ENCODE peak calls at places on chromosomes 16 and 17, in ten cellular contexts. One of them, this sample, is unnamed.
A peak's percentile ranks its signal among the peaks of the same experiment; 100 is the strongest.

GRCh38 chr17:10292057-10292931 is 80.5 kb downstream of the MYH13 start:
- DNase-seq in A549: no peak
- DNase-seq in colonic mucosa: no peak
- DNase-seq in tibial artery: no peak
- DNase-seq in CD4-positive, alpha-beta T cell: no peak
- DNase-seq in right lobe of liver: no peak
- DNase-seq in mammary epithelial cell: peak; percentile 12
- DNase-seq in body of pancreas: peak; percentile 17
- DNase-seq in spleen: no peak
- DNase-seq in tibial nerve: no peak
- DNase-seq in this sample: no peak

GRCh38 chr17:9890124-9890523 is 14.9 kb downstream of the RCVRN start:
- DNase-seq in spleen: no peak
- DNase-seq in tibial nerve: no peak
- DNase-seq in body of pancreas: no peak
- DNase-seq in CD4-positive, alpha-beta T cell: no peak
- DNase-seq in tibial artery: no peak
- DNase-seq in colonic mucosa: no peak
- DNase-seq in right lobe of liver: no peak
- DNase-seq in mammary epithelial cell: no peak
- DNase-seq in A549: peak; percentile 75
- DNase-seq in this sample: no peak

GRCh38 chr17:6924121-6924676 is 71.7 kb upstream of the ALOX12 start:
- DNase-seq in spleen: no peak
- DNase-seq in tibial nerve: no peak
- DNase-seq in A549: no peak
- DNase-seq in CD4-positive, alpha-beta T cell: no peak
- DNase-seq in tibial artery: no peak
- DNase-seq in colonic mucosa: no peak
- DNase-seq in body of pancreas: no peak
- DNase-seq in mammary epithelial cell: peak; percentile 31
- DNase-seq in right lobe of liver: no peak
- DNase-seq in this sample: no peak

GRCh38 chr17:73011016-73011486 is 81.4 kb downstream of the SLC39A11 start:
- DNase-seq in tibial nerve: no peak
- DNase-seq in tibial artery: no peak
- DNase-seq in spleen: no peak
- DNase-seq in colonic mucosa: no peak
- DNase-seq in mammary epithelial cell: no peak
- DNase-seq in right lobe of liver: no peak
- DNase-seq in A549: no peak
- DNase-seq in body of pancreas: no peak
- DNase-seq in CD4-positive, alpha-beta T cell: no peak
- DNase-seq in this sample: no peak

GRCh38 chr16:20740007-20740883 is 1.4 kb downstream of the THUMPD1 start:
- DNase-seq in tibial nerve: no peak
- DNase-seq in A549: peak; percentile 17
- DNase-seq in body of pancreas: peak; percentile 31
- DNase-seq in tibial artery: no peak
- DNase-seq in CD4-positive, alpha-beta T cell: no peak
- DNase-seq in colonic mucosa: peak; percentile 33
- DNase-seq in mammary epithelial cell: peak; percentile 42
- DNase-seq in right lobe of liver: no peak
- DNase-seq in spleen: no peak
- DNase-seq in this sample: no peak

GRCh38 chr16:85987750-85988078 is 88.8 kb downstream of the IRF8 start:
- DNase-seq in colonic mucosa: no peak
- DNase-seq in body of pancreas: no peak
- DNase-seq in CD4-positive, alpha-beta T cell: no peak
- DNase-seq in right lobe of liver: no peak
- DNase-seq in tibial nerve: no peak
- DNase-seq in spleen: no peak
- DNase-seq in A549: no peak
- DNase-seq in mammary epithelial cell: no peak
- DNase-seq in tibial artery: no peak
- DNase-seq in this sample: no peak

GRCh38 chr16:4103741-4104140 is 12.5 kb downstream of the ADCY9 start:
- DNase-seq in spleen: peak; percentile 15
- DNase-seq in tibial nerve: no peak
- DNase-seq in right lobe of liver: no peak
- DNase-seq in mammary epithelial cell: no peak
- DNase-seq in tibial artery: no peak
- DNase-seq in A549: no peak
- DNase-seq in body of pancreas: no peak
- DNase-seq in colonic mucosa: no peak
- DNase-seq in CD4-positive, alpha-beta T cell: no peak
- DNase-seq in this sample: no peak

GRCh38 chr16:25093208-25094061 is 18.1 kb upstream of the LCMT1 start:
- DNase-seq in tibial artery: no peak
- DNase-seq in CD4-positive, alpha-beta T cell: no peak
- DNase-seq in colonic mucosa: no peak
- DNase-seq in mammary epithelial cell: no peak
- DNase-seq in body of pancreas: no peak
- DNase-seq in tibial nerve: no peak
- DNase-seq in spleen: no peak
- DNase-seq in A549: no peak
- DNase-seq in right lobe of liver: no peak
- DNase-seq in this sample: no peak

GRCh38 chr16:13634921-13635320 is 285.0 kb upstream of the ERCC4 start:
- DNase-seq in right lobe of liver: no peak
- DNase-seq in tibial artery: no peak
- DNase-seq in body of pancreas: no peak
- DNase-seq in mammary epithelial cell: no peak
- DNase-seq in tibial nerve: no peak
- DNase-seq in colonic mucosa: no peak
- DNase-seq in A549: no peak
- DNase-seq in CD4-positive, alpha-beta T cell: no peak
- DNase-seq in spleen: no peak
- DNase-seq in this sample: no peak
- H3K27ac ChIP-seq in right lobe of liver: no peak overlapping the region
- H3K27ac ChIP-seq in tibial artery: no peak overlapping the region
- H3K27ac ChIP-seq in body of pancreas: no peak overlapping the region
- H3K27ac ChIP-seq in mammary epithelial cell: no peak overlapping the region
- H3K27ac ChIP-seq in tibial nerve: no peak overlapping the region
- H3K27ac ChIP-seq in colonic mucosa: no peak overlapping the region
- H3K27ac ChIP-seq in A549: no peak overlapping the region
- H3K27ac ChIP-seq in CD4-positive, alpha-beta T cell: no peak overlapping the region
- H3K27ac ChIP-seq in spleen: no peak overlapping the region
- H3K27ac ChIP-seq in this sample: no peak overlapping the region

GRCh38 chr16:56758930-56759329 is 29.0 kb downstream of the NUP93 start:
- DNase-seq in tibial nerve: no peak
- DNase-seq in A549: no peak
- DNase-seq in body of pancreas: no peak
- DNase-seq in tibial artery: no peak
- DNase-seq in mammary epithelial cell: no peak
- DNase-seq in colonic mucosa: no peak
- DNase-seq in spleen: no peak
- DNase-seq in right lobe of liver: no peak
- DNase-seq in CD4-positive, alpha-beta T cell: no peak
- DNase-seq in this sample: no peak

GRCh38 chr16:56767018-56767417 is 37.1 kb downstream of the NUP93 start:
- DNase-seq in CD4-positive, alpha-beta T cell: no peak
- DNase-seq in mammary epithelial cell: no peak
- DNase-seq in right lobe of liver: no peak
- DNase-seq in tibial nerve: no peak
- DNase-seq in A549: no peak
- DNase-seq in colonic mucosa: no peak
- DNase-seq in body of pancreas: no peak
- DNase-seq in spleen: no peak
- DNase-seq in tibial artery: no peak
- DNase-seq in this sample: no peak

GRCh38 chr16:56764835-56765234 is 34.9 kb downstream of the NUP93 start:
- DNase-seq in spleen: no peak
- DNase-seq in body of pancreas: no peak
- DNase-seq in colonic mucosa: no peak
- DNase-seq in right lobe of liver: no peak
- DNase-seq in mammary epithelial cell: no peak
- DNase-seq in CD4-positive, alpha-beta T cell: no peak
- DNase-seq in tibial artery: no peak
- DNase-seq in tibial nerve: no peak
- DNase-seq in A549: no peak
- DNase-seq in this sample: no peak

GRCh38 chr16:56758432-56758831 is 28.5 kb downstream of the NUP93 start:
- DNase-seq in spleen: no peak
- DNase-seq in CD4-positive, alpha-beta T cell: no peak
- DNase-seq in colonic mucosa: no peak
- DNase-seq in mammary epithelial cell: no peak
- DNase-seq in A549: no peak
- DNase-seq in body of pancreas: no peak
- DNase-seq in right lobe of liver: no peak
- DNase-seq in tibial artery: no peak
- DNase-seq in tibial nerve: no peak
- DNase-seq in this sample: no peak

DNA sequence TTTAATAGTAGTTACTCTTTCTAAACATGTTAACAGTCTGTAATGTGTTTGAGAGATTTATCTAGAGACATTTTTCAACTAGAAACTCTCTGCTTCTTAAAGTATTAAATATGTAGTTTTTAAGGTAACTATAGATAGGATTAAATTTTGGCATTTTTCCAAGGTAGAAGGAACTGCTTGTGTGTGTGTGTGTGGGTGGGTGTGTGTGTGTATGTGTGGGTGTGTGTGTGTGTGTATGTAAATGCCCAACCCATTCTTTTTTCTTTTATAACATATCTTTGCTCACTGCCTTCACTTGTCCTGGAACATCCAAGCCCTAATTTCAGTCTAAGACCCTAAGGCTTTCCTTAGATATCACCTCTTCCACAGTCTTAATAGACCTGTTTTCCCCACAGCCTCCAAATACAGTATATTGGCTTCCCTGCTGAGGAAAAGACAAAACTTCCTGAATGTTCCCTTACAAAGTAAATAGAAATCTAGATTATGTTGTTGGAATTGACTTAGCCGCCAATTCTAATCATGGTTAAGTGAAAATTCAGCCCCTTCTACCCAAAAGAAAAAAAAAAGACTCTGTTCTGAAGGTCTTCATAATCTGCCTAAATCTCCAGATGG is 33.5 kb downstream of the NUP93 start:
- DNase-seq in colonic mucosa: no peak
- DNase-seq in CD4-positive, alpha-beta T cell: no peak
- DNase-seq in right lobe of liver: no peak
- DNase-seq in spleen: no peak
- DNase-seq in mammary epithelial cell: no peak
- DNase-seq in A549: no peak
- DNase-seq in tibial artery: no peak
- DNase-seq in tibial nerve: no peak
- DNase-seq in body of pancreas: no peak
- DNase-seq in this sample: no peak
- H3K27ac ChIP-seq in colonic mucosa: no peak overlapping the region
- H3K27ac ChIP-seq in CD4-positive, alpha-beta T cell: no peak overlapping the region
- H3K27ac ChIP-seq in right lobe of liver: no peak overlapping the region
- H3K27ac ChIP-seq in spleen: no peak overlapping the region
- H3K27ac ChIP-seq in mammary epithelial cell: no peak overlapping the region
- H3K27ac ChIP-seq in A549: no peak overlapping the region
- H3K27ac ChIP-seq in tibial artery: no peak overlapping the region
- H3K27ac ChIP-seq in tibial nerve: no peak overlapping the region
- H3K27ac ChIP-seq in body of pancreas: no peak overlapping the region
- H3K27ac ChIP-seq in this sample: no peak overlapping the region

GRCh38 chr16:2006317-2006716 is 3.3 kb downstream of the ZNF598 start:
- DNase-seq in colonic mucosa: no peak
- DNase-seq in spleen: peak; percentile 65
- DNase-seq in right lobe of liver: no peak
- DNase-seq in tibial artery: no peak
- DNase-seq in A549: no peak
- DNase-seq in body of pancreas: no peak
- DNase-seq in CD4-positive, alpha-beta T cell: no peak
- DNase-seq in mammary epithelial cell: no peak
- DNase-seq in tibial nerve: no peak
- DNase-seq in this sample: no peak

GRCh38 chr16:2003231-2003826 is 6.3 kb downstream of the ZNF598 start:
- DNase-seq in tibial nerve: no peak
- DNase-seq in CD4-positive, alpha-beta T cell: no peak
- DNase-seq in right lobe of liver: no peak
- DNase-seq in A549: no peak
- DNase-seq in colonic mucosa: no peak
- DNase-seq in body of pancreas: no peak
- DNase-seq in tibial artery: no peak
- DNase-seq in mammary epithelial cell: no peak
- DNase-seq in spleen: peak; percentile 68
- DNase-seq in this sample: no peak

GRCh38 chr16:2003827-2004641 is 5.6 kb downstream of the ZNF598 start:
- DNase-seq in right lobe of liver: peak; percentile 88
- DNase-seq in tibial artery: peak; percentile 85
- DNase-seq in CD4-positive, alpha-beta T cell: peak; percentile 79
- DNase-seq in body of pancreas: peak; percentile 98
- DNase-seq in mammary epithelial cell: peak; percentile 66
- DNase-seq in tibial nerve: peak; percentile 78
- DNase-seq in A549: peak; percentile 95
- DNase-seq in colonic mucosa: peak; percentile 93
- DNase-seq in spleen: peak; percentile 97
- DNase-seq in this sample: no peak

GRCh38 chr16:2005646-2006045 is 4.0 kb downstream of the ZNF598 start:
- DNase-seq in tibial nerve: no peak
- DNase-seq in A549: peak; percentile 64
- DNase-seq in mammary epithelial cell: no peak
- DNase-seq in colonic mucosa: no peak
- DNase-seq in tibial artery: no peak
- DNase-seq in body of pancreas: peak; percentile 67
- DNase-seq in spleen: peak; percentile 82
- DNase-seq in right lobe of liver: peak; percentile 53
- DNase-seq in CD4-positive, alpha-beta T cell: no peak
- DNase-seq in this sample: no peak

DNA sequence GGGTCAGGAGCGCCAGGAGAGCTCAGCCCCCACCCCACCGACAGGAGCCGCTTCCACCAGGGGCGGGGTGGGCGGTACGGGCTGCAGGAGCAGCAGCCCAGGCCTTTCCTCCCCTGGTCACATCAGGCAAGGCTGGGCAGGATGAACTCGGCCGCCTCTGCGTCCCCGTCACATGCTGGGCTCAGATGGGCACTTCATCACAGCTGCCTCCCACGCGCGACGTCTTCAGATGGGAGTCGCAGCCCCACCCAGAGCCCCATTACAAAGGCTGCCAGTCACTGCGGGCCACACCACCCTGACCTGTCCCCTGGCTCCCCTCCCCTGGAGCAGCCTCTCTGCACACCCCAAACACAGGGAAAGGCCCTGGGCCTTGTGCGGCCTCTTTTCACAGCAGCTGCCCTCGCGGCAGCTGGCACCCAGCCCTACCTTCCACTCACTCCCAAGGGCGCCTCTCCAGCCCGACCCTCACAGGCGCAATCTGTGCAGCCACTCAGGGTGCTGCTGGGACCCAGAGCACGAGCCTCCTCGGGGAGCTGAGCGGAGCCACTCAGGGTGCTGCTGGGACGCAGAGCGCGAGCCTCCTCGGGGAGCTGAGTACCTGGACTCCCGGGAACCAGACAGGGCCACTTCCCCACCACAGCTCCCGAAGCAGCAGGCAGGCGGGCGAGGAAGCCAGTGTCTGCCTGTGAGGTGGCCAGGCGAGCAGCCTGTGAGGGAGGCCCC is 4.7 kb downstream of the ZNF598 start:
- DNase-seq in body of pancreas: peak; percentile 46
- DNase-seq in colonic mucosa: no peak
- DNase-seq in mammary epithelial cell: no peak
- DNase-seq in CD4-positive, alpha-beta T cell: no peak
- DNase-seq in right lobe of liver: no peak
- DNase-seq in A549: no peak
- DNase-seq in tibial nerve: no peak
- DNase-seq in tibial artery: no peak
- DNase-seq in spleen: peak; percentile 76
- DNase-seq in this sample: no peak
- H3K27ac ChIP-seq in body of pancreas: peak overlapping the region; percentile 72
- H3K27ac ChIP-seq in colonic mucosa: no peak overlapping the region
- H3K27ac ChIP-seq in mammary epithelial cell: no peak overlapping the region
- H3K27ac ChIP-seq in CD4-positive, alpha-beta T cell: no peak overlapping the region
- H3K27ac ChIP-seq in right lobe of liver: no peak overlapping the region
- H3K27ac ChIP-seq in A549: peak overlapping the region; percentile 71
- H3K27ac ChIP-seq in tibial nerve: peak overlapping the region; percentile 92
- H3K27ac ChIP-seq in tibial artery: no peak overlapping the region
- H3K27ac ChIP-seq in spleen: no peak overlapping the region
- H3K27ac ChIP-seq in this sample: no peak overlapping the region

GRCh38 chr17:1460233-1460632 is 4.2 kb upstream of the CRK start:
- DNase-seq in right lobe of liver: peak; percentile 95
- DNase-seq in mammary epithelial cell: peak; percentile 20
- DNase-seq in colonic mucosa: peak; percentile 71
- DNase-seq in spleen: no peak
- DNase-seq in tibial artery: peak; percentile 97
- DNase-seq in body of pancreas: peak; percentile 96
- DNase-seq in tibial nerve: no peak
- DNase-seq in A549: no peak
- DNase-seq in CD4-positive, alpha-beta T cell: no peak
- DNase-seq in this sample: no peak
- H3K27ac ChIP-seq in right lobe of liver: peak overlapping the region; percentile 57
- H3K27ac ChIP-seq in mammary epithelial cell: no peak overlapping the region
- H3K27ac ChIP-seq in colonic mucosa: no peak overlapping the region
- H3K27ac ChIP-seq in spleen: no peak overlapping the region
- H3K27ac ChIP-seq in tibial artery: peak overlapping the region; percentile 75
- H3K27ac ChIP-seq in body of pancreas: peak overlapping the region; percentile 86
- H3K27ac ChIP-seq in tibial nerve: peak overlapping the region; percentile 51
- H3K27ac ChIP-seq in A549: peak overlapping the region; percentile 47
- H3K27ac ChIP-seq in CD4-positive, alpha-beta T cell: no peak overlapping the region
- H3K27ac ChIP-seq in this sample: no peak overlapping the region